ENCODE peak calls at places on chromosomes 4 and X, in six cellular contexts. W, H, G, A, Z and F are unnamed samples.

GRCh38 chrX:76148753-76149152 is 24.1 kb upstream of the PBDC1 start:
- DNase-seq in W (no peak), H (no peak), G (peak; percentile 52), A (peak; percentile 55), Z (peak; percentile 60), F (peak; percentile 25)

GRCh38 chrX:24190500-24191156 is 41.1 kb downstream of the ZFX start:
- DNase-seq in W (no peak), H (no peak), G (no peak), A (peak; percentile 46), Z (peak; percentile 34), F (no peak)

GRCh38 chrX:131802836-131803626 is 220.1 kb upstream of the STK26 start:
- DNase-seq in W (peak; percentile 78), H (no peak), G (no peak), A (no peak), Z (no peak), F (peak; percentile 88)

GRCh38 chrX:63922221-63922620 is 137.2 kb upstream of the ARHGEF9 start:
- DNase-seq in W (no peak), H (no peak), G (no peak), A (no peak), Z (peak; percentile 1), F (no peak)

GRCh38 chrX:131747173-131747572 is 203.3 kb downstream of the OR13H1 start:
- DNase-seq in W (peak; percentile 76), H (no peak), G (no peak), A (no peak), Z (no peak), F (peak; percentile 77)

GRCh38 chr4:95095352-95095974 is 337.7 kb downstream of the BMPR1B start:
- DNase-seq in W (no peak), H (no peak), G (no peak), A (peak; percentile 44), Z (peak; percentile 66), F (peak; percentile 32)

GRCh38 chrX:106302304-106302703 is 134.2 kb downstream of the PWWP3B start:
- DNase-seq in W (no peak), H (no peak), G (no peak), A (peak; percentile 31), Z (no peak), F (no peak)

GRCh38 chr4:84070293-84070692 is 428.8 kb downstream of the NKX6-1 start:
- DNase-seq in W (no peak), H (no peak), G (no peak), A (no peak), Z (no peak), F (no peak)

GRCh38 chr4:141413366-141413765 is 192.7 kb downstream of the ZNF330 start:
- DNase-seq in W (no peak), H (no peak), G (no peak), A (no peak), Z (no peak), F (no peak)

GRCh38 chrX:82589410-82589809 is 918.7 kb upstream of the POU3F4 start:
- DNase-seq in W (no peak), H (no peak), G (no peak), A (peak; percentile 5), Z (peak; percentile 37), F (no peak)

DNA sequence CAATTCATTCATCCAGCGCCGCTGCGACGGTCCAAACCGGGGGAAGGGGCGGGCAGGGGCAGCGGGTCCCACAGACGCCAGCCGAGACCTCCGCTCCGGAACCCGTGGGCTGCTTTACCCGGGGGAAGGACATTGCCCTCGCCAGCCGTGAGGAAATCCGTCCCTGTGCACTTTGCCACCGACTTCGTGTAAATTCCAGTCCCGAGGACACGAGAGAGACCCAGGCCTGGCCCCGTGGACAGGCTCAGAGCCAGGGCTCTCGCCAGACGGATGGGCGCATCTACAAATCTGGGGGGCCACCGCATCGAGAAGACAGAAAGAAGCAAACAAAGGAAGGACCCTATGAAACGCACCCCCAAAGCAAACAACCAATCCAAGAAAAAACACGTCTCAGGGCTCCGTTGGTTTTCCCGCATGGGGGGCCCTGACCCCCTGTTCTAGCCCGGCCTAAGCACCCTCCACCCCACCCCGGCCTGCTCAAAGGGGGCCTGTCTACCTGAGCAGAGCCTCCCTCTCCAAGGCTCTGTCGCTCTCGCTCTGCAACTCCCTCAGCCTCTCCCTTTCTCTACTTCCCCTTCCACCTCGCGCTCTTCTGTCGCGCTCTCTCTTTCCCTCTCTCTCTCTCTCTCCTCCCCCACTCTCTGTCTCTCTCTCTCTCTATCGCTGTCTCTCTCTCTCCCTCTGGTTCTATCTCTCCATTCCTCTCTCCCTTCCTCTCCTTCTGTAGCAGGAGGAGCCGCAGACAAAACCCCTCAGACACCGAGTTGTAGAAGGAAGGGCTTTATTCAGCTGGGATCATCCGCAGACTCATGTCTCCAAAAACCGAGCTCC is 11.3 kb downstream of the FRG2 start:
- DNase-seq in W (no peak), H (no peak), G (no peak), A (no peak), Z (no peak), F (no peak)
- H3K9me3 ChIP-seq in W (no peaks in the 10 kb centered on the region), H (peaks cover 7% of the 10 kb centered on the region), G (no peaks in the 10 kb centered on the region), A (no peaks in the 10 kb centered on the region), Z (no peaks in the 10 kb centered on the region), F (no peaks in the 10 kb centered on the region)

DNA sequence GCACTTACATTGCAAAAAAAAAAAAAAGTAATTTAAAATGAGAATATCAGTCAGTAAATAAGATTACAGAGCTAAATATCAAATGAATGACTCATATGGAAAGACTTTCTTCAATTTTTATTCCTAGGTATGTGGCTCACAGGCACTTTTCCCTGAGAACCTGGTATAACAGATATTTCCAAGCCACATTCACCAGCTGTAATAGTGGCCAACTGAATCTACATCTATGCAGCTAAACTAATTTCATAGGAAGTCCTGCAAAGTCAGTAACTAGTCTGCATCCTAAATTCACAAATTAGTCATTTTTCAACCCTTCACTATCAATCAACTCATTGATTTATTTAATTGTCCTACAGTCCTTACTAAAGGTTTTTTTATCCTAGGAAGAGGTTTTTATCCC is 5.6 kb downstream of the PDE5A start:
- DNase-seq in W (no peak), H (no peak), G (no peak), A (no peak), Z (no peak), F (peak; percentile 85)
- H3K9me3 ChIP-seq in W (no peaks in the 10 kb centered on the region), H (no peaks in the 10 kb centered on the region), G (no peaks in the 10 kb centered on the region), A (no peaks in the 10 kb centered on the region), Z (no peaks in the 10 kb centered on the region), F (no peaks in the 10 kb centered on the region)

DNA sequence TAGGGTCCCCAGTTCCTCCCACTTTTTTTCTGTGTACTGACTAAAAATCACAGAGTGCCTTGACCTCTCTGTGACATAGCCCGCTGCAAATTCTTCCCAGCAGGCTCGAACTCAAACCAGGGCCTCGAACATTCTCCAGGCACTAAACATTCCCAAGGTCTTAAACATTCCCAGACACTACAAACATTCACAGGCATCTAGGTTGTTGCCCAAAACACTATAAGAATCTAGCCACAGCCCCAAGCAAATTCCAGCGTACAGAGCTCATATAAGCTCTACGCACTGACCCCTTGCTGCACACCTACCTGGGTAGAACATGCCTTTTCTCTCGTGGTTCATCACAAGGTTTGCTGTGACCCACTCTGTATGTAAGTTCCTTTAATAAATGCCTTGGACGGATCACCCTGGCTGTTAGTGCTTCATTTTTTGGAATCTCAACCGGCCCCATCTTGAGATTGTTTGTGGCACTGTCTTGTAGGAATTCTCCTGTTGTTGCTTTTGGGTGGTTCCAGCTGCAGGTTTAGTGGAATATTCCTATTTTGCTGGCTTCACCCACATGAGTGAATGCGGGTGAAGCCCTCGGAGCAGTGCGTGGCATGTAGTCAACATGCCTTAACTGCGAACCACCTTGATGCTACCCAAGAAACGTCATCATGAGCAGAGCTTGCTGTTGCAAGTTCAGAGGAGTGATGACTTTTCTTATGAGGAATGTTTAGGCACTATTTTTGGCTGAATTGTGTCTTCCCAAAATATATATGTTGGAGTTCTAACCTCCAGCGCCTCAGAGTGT is 230.0 kb downstream of the HS3ST1 start:
- DNase-seq in W (no peak), H (no peak), G (no peak), A (no peak), Z (no peak), F (no peak)
- H3K9me3 ChIP-seq in W (no peaks in the 10 kb centered on the region), H (no peaks in the 10 kb centered on the region), G (no peaks in the 10 kb centered on the region), A (no peaks in the 10 kb centered on the region), Z (no peaks in the 10 kb centered on the region), F (no peaks in the 10 kb centered on the region)

GRCh38 chr4:28010543-28011235 is 1150.0 kb downstream of the STIM2 start:
- DNase-seq in W (no peak), H (no peak), G (no peak), A (no peak), Z (peak; percentile 4), F (no peak)
- H3K9me3 ChIP-seq in W (peaks cover 9% of the 10 kb centered on the region), H (peaks cover 4% of the 10 kb centered on the region), G (no peaks in the 10 kb centered on the region), A (peaks cover 5% of the 10 kb centered on the region), Z (no peaks in the 10 kb centered on the region), F (peaks cover 5% of the 10 kb centered on the region)